ENCODE peak calls at places on chromosomes 12 and 14, in five cellular contexts. W is HCT116, J is GM12878, T is H1, S is HepG2. H is an unnamed sample.

GRCh38 chr14:50025776-50026175 is 90.6 kb downstream of the VCPKMT start:
- DNase-seq in S (no peak), T (no peak), W (no peak), J (no peak), H (no peak)

GRCh38 chr14:51612449-51612848 is 39.3 kb upstream of the FRMD6 start:
- DNase-seq in J (no peak), T (no peak), S (no peak), W (no peak), H (no peak)

GRCh38 chr14:49962616-49963015 is 69.7 kb downstream of the ARF6 start:
- DNase-seq in T (no peak), J (no peak), W (no peak), S (no peak), H (peak; percentile 64)

GRCh38 chr12:26113853-26114719 is 10.8 kb downstream of the BHLHE41 start:
- DNase-seq in J (no peak), W (peak; percentile 78), T (peak; percentile 63), S (peak; percentile 88), H (peak; percentile 96)

GRCh38 chr14:77125275-77126073 is 16.1 kb downstream of the ZDHHC22 start:
- DNase-seq in W (no peak), J (no peak), T (no peak), S (no peak), H (no peak)

GRCh38 chr14:101844219-101844618 is 82.7 kb downstream of the PPP2R5C start:
- DNase-seq in T (no peak), J (no peak), W (no peak), S (no peak), H (no peak)

GRCh38 chr14:57391609-57392195 is 1.3 kb downstream of the NAA30 start:
- DNase-seq in J (no peak), S (no peak), T (no peak), W (no peak), H (peak; percentile 7)

GRCh38 chr12:50050410-50051280 is 6.8 kb upstream of the ASIC1 start:
- DNase-seq in T (no peak), J (no peak), W (no peak), S (peak; percentile 46), H (peak; percentile 99)

GRCh38 chr12:116123511-116124258 is 153.8 kb downstream of the MED13L start:
- DNase-seq in T (no peak), W (no peak), S (no peak), J (no peak), H (peak; percentile 20)

GRCh38 chr12:25806271-25806670 is 152.2 kb upstream of the RASSF8 start:
- DNase-seq in J (no peak), S (no peak), W (no peak), T (no peak), H (no peak)

GRCh38 chr12:84508325-84508861 is 404.2 kb downstream of the SLC6A15 start:
- DNase-seq in W (peak; percentile 57), J (no peak), S (peak; percentile 12), T (no peak), H (no peak)

GRCh38 chr12:117803013-117803412 is 165.8 kb downstream of the KSR2 start:
- DNase-seq in W (no peak), J (no peak), T (no peak), S (peak; percentile 71), H (no peak)

GRCh38 chr14:60807971-60808370 is 73.4 kb downstream of the MNAT1 start:
- DNase-seq in J (no peak), S (no peak), T (no peak), W (no peak), H (no peak)

GRCh38 chr14:26839481-26839880 is 241.6 kb upstream of the NOVA1 start:
- DNase-seq in S (no peak), J (no peak), W (no peak), T (no peak), H (no peak)

GRCh38 chr12:106709068-106709511 is 65.4 kb upstream of the RIC8B start:
- DNase-seq in T (no peak), J (no peak), S (no peak), W (no peak), H (no peak)

GRCh38 chr14:98900721-98901272 is 371.2 kb downstream of the BCL11B start:
- DNase-seq in J (no peak), T (no peak), S (no peak), W (no peak), H (no peak)

GRCh38 chr12:82694970-82695369 is 8.3 kb downstream of the TMTC2 start:
- DNase-seq in W (no peak), S (no peak), J (no peak), T (no peak), H (no peak)
- TF ChIP-seq SRF in W (no peak), S (no peak), J (no peak), T (no peak), H (no peak)

GRCh38 chr12:89366676-89367364 is 14.5 kb upstream of the DUSP6 start:
- DNase-seq in T (no peak), J (no peak), S (no peak), W (no peak), H (no peak)

GRCh38 chr12:89370411-89370810 is 18.1 kb upstream of the DUSP6 start:
- DNase-seq in S (no peak), T (no peak), J (no peak), W (no peak), H (no peak)

GRCh38 chr12:89368386-89368785 is 16.1 kb upstream of the DUSP6 start:
- DNase-seq in S (no peak), T (no peak), J (no peak), W (no peak), H (no peak)

GRCh38 chr12:89370850-89371249 is 18.5 kb upstream of the DUSP6 start:
- DNase-seq in S (no peak), J (no peak), W (peak; percentile 36), T (no peak), H (no peak)

DNA sequence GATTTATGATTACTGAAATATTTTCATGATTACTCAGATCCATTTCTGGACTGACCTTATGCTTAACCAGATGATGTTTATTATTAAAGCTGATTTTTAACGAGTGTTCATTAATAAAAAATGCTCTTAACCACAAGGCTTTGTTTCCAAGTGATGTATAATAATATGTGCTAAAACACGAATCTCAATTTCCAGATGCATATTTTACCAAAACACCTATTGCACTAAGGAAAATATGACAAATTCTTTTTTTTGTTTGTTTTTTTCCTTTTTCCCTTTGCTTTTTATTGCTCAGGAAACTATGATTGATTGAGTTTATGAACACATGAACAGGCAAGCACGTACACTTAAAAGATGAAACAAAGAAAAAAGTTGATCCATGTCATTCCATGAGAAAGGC is 16.9 kb upstream of the DUSP6 start:
- DNase-seq in J (no peak), T (no peak), W (no peak), S (no peak), H (no peak)
- TF ChIP-seq SRF in J (no peak), T (no peak), W (no peak), S (no peak), H (no peak)

DNA sequence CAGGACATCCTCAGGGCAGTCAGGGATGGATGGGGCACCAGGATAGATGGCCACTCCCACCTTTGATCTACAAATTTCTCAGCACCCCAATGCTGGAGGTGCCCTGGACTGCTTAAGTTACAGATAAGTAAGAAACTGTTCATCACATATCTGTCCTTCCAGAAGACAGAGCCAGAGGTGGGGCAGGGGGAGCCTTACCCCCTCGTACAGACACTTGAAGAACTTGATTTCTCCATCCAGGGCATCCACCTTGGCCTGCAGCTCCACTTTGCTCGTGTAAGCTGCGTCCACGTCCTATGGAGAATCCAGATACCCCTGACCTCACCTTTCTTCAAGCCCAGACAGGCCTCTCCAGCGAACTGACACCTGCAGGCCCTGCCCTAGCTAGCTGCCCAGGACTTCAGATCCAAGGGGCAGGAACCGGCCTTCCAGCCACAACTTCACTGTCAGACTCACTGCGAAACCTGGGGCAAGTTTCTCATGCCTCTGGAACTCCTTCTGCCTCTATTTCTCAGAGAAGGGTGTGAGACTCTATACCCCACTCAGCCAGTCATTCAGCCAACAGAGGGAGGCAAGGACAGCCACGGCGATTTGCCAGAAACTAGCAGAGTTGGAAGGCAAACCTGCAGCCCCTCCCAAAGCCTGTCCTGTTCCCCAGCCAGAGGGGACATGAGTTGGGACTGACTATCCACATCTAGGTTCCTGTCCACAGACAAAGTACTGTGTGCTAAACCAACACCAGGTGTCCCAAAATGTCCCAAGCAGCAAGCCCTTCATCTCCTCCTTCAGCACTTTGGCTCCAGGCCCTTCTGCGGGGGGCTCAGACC is 3.8 kb downstream of the KRT73 start:
- DNase-seq in J (no peak), S (no peak), T (no peak), W (no peak), H (no peak)
- TF ChIP-seq SRF in J (no peak), S (no peak), T (no peak), W (no peak), H (no peak)

GRCh38 chr12:123713398-123714301 is 1.5 kb downstream of the ATP6V0A2 start:
- DNase-seq in W (no peak), T (no peak), J (no peak), S (peak; percentile 16), H (no peak)
- TF ChIP-seq SRF in W (no peak), T (no peak), J (no peak), S (no peak), H (peak; percentile 55)